ENCODE peak calls at places on chromosomes 2 and 18, in five cellular contexts. E, Q, V, O and H are unnamed samples.

GRCh38 chr18:53984021-53984420 is 240.4 kb downstream of the MBD2 start:
- DNase-seq in E (no peak), Q (no peak), V (peak), O (no peak), H (no peak)

GRCh38 chr2:166494140-166494544 is at the start of gene SCN7A:
- DNase-seq in E (no peak), Q (no peak), V (peak), O (peak), H (peak)

GRCh38 chr2:163644238-163644637 is 91.6 kb downstream of the FIGN start:
- DNase-seq in E (no peak), Q (no peak), V (no peak), O (no peak), H (no peak)

GRCh38 chr2:240463274-240463865 is 27.9 kb downstream of the GPC1 start:
- DNase-seq in E (no peak), Q (no peak), V (peak), O (peak), H (no peak)

GRCh38 chr2:122105885-122106221 is 350.4 kb downstream of the TSN start:
- DNase-seq in E (no peak), Q (no peak), V (no peak), O (no peak), H (no peak)

GRCh38 chr18:11324956-11325873 is 175.8 kb upstream of the PIEZO2 start:
- DNase-seq in E (no peak), Q (peak), V (peak), O (no peak), H (peak)

GRCh38 chr18:13804305-13804704 is 19.6 kb upstream of the MC5R start:
- DNase-seq in E (no peak), Q (no peak), V (no peak), O (no peak), H (no peak)

GRCh38 chr18:50956116-50956515 is 11.7 kb upstream of the ELAC1 start:
- DNase-seq in E (no peak), Q (no peak), V (peak), O (no peak), H (no peak)

GRCh38 chr2:158575051-158575635 is 118.4 kb downstream of the PKP4 start:
- DNase-seq in E (no peak), Q (no peak), V (no peak), O (no peak), H (no peak)

GRCh38 chr2:143161982-143162837 is 33.0 kb downstream of the ARHGAP15 start:
- DNase-seq in E (peak), Q (peak), V (peak), O (no peak), H (peak)

GRCh38 chr2:14520385-14520945 is 112.1 kb upstream of the LRATD1 start:
- DNase-seq in E (no peak), Q (no peak), V (no peak), O (no peak), H (no peak)

GRCh38 chr2:65465124-65465523 is 32.7 kb upstream of the SPRED2 start:
- DNase-seq in E (no peak), Q (no peak), V (peak), O (no peak), H (peak)

GRCh38 chr2:54776494-54776893 is 53.0 kb downstream of the EML6 start:
- DNase-seq in E (no peak), Q (no peak), V (no peak), O (no peak), H (no peak)

GRCh38 chr18:70260683-70261082 is 28.2 kb upstream of the SOCS6 start:
- DNase-seq in E (no peak), Q (no peak), V (no peak), O (no peak), H (peak)

GRCh38 chr2:145543856-145544255 is 1023.9 kb upstream of the ZEB2 start:
- DNase-seq in E (no peak), Q (no peak), V (no peak), O (no peak), H (no peak)

GRCh38 chr18:55265130-55265675 is 305.9 kb upstream of the CCDC68 start:
- DNase-seq in E (no peak), Q (no peak), V (no peak), O (no peak), H (no peak)

GRCh38 chr2:54461251-54461650 is 5.1 kb downstream of the SPTBN1 start:
- DNase-seq in E (no peak), Q (no peak), V (peak), O (no peak), H (peak)

GRCh38 chr18:47725656-47726055 is 204.8 kb downstream of the SMAD2 start:
- DNase-seq in E (no peak), Q (no peak), V (no peak), O (no peak), H (no peak)

GRCh38 chr2:230643576-230644291 is 68.9 kb upstream of the CAB39 start:
- DNase-seq in E (no peak), Q (no peak), V (no peak), O (no peak), H (no peak)

GRCh38 chr2:71952572-71953188 is 195.0 kb downstream of the CYP26B1 start:
- DNase-seq in E (peak), Q (no peak), V (no peak), O (no peak), H (peak)

GRCh38 chr2:85748948-85749875 is 4.6 kb upstream of the ATOH8 start:
- DNase-seq in E (no peak), Q (no peak), V (peak), O (no peak), H (no peak)

GRCh38 chr2:215535726-215536125 is 99.9 kb upstream of the FN1 start:
- DNase-seq in E (no peak), Q (peak), V (peak), O (no peak), H (peak)

GRCh38 chr18:24875761-24876160 is 415.3 kb downstream of the HRH4 start:
- DNase-seq in E (no peak), Q (no peak), V (peak), O (no peak), H (peak)

GRCh38 chr2:71534201-71534600 is 80.8 kb downstream of the DYSF start:
- DNase-seq in E (no peak), Q (no peak), V (no peak), O (no peak), H (no peak)

GRCh38 chr18:43060020-43060419 is 55.5 kb downstream of the RIT2 start:
- DNase-seq in E (no peak), Q (no peak), V (no peak), O (no peak), H (no peak)

GRCh38 chr2:218017211-218018053 is 14.6 kb upstream of the TNS1 start:
- DNase-seq in E (no peak), Q (no peak), V (no peak), O (peak), H (no peak)

GRCh38 chr2:85390941-85391669 is 19.1 kb downstream of the CAPG start:
- DNase-seq in E (peak), Q (no peak), V (peak), O (peak), H (peak)

GRCh38 chr2:85728883-85729824 is 24.6 kb upstream of the ATOH8 start:
- DNase-seq in E (peak), Q (peak), V (peak), O (peak), H (peak)

GRCh38 chr2:86831537-86831936 is 30.1 kb downstream of the CD8B start:
- DNase-seq in E (no peak), Q (no peak), V (no peak), O (no peak), H (no peak)

GRCh38 chr2:62482558-62483352 is 23.2 kb downstream of the TMEM17 start:
- DNase-seq in E (no peak), Q (no peak), V (no peak), O (no peak), H (no peak)

GRCh38 chr18:70491734-70492348 is 203.0 kb downstream of the SOCS6 start:
- DNase-seq in E (peak), Q (peak), V (peak), O (no peak), H (peak)

GRCh38 chr2:239716009-239716408 is 309.1 kb downstream of the NDUFA10 start:
- DNase-seq in E (no peak), Q (no peak), V (no peak), O (no peak), H (no peak)

GRCh38 chr2:238143239-238143951 is 4.9 kb downstream of the KLHL30 start:
- DNase-seq in E (peak), Q (peak), V (peak), O (no peak), H (peak)

GRCh38 chr18:21958707-21959457 is 210.5 kb upstream of the GATA6 start:
- DNase-seq in E (no peak), Q (no peak), V (no peak), O (peak), H (no peak)

GRCh38 chr2:47019532-47019931 is 103.9 kb upstream of the MCFD2 start:
- DNase-seq in E (no peak), Q (no peak), V (no peak), O (no peak), H (no peak)

GRCh38 chr2:114192362-114192761 is 250.1 kb upstream of the DPP10 start:
- DNase-seq in E (peak), Q (no peak), V (peak), O (no peak), H (peak)